ENCODE peak calls at places on chromosomes 11 and 22, in four cellular contexts. V is right lobe of liver; X is CD8-positive, alpha-beta T cell; S is prostate gland. Z is an unnamed sample.

GRCh38 chr11:235180-235997 is 753 bp downstream of the SIRT3 start:
- DNase-seq in V (no peak), X (peak; percentile 64), S (no peak), Z (no peak)

GRCh38 chr11:130874396-130874795 is 41.9 kb downstream of the SNX19 start:
- DNase-seq in V (no peak), X (no peak), S (no peak), Z (no peak)

GRCh38 chr11:122717264-122717867 is 61.8 kb downstream of the UBASH3B start:
- DNase-seq in V (no peak), X (no peak), S (no peak), Z (no peak)

GRCh38 chr11:61488651-61489291 is 19.8 kb upstream of the LRRC10B start:
- DNase-seq in V (peak; percentile 94), X (no peak), S (peak; percentile 39), Z (no peak)

GRCh38 chr11:62054484-62055121 is 69.2 kb upstream of the INCENP start:
- DNase-seq in V (no peak), X (no peak), S (no peak), Z (no peak)

GRCh38 chr11:1761857-1762536 is 1.7 kb downstream of the CTSD start:
- DNase-seq in V (peak; percentile 66), X (no peak), S (no peak), Z (no peak)

GRCh38 chr22:46119093-46119728 is 31.1 kb upstream of the PPARA start:
- DNase-seq in V (no peak), X (no peak), S (no peak), Z (no peak)

GRCh38 chr11:18001191-18001590 is 11.7 kb downstream of the SERGEF start:
- DNase-seq in V (no peak), X (no peak), S (no peak), Z (no peak)

GRCh38 chr11:94494200-94494545 is 389 bp downstream of the ANKRD49 start:
- DNase-seq in V (no peak), X (no peak), S (no peak), Z (no peak)

GRCh38 chr11:3840870-3841425 is at the start of gene RHOG:
- DNase-seq in V (peak; percentile 91), X (no peak), S (peak; percentile 71), Z (peak; percentile 62)

GRCh38 chr11:129368889-129369672 is 6.6 kb upstream of the BARX2 start:
- DNase-seq in V (no peak), X (no peak), S (no peak), Z (no peak)

DNA sequence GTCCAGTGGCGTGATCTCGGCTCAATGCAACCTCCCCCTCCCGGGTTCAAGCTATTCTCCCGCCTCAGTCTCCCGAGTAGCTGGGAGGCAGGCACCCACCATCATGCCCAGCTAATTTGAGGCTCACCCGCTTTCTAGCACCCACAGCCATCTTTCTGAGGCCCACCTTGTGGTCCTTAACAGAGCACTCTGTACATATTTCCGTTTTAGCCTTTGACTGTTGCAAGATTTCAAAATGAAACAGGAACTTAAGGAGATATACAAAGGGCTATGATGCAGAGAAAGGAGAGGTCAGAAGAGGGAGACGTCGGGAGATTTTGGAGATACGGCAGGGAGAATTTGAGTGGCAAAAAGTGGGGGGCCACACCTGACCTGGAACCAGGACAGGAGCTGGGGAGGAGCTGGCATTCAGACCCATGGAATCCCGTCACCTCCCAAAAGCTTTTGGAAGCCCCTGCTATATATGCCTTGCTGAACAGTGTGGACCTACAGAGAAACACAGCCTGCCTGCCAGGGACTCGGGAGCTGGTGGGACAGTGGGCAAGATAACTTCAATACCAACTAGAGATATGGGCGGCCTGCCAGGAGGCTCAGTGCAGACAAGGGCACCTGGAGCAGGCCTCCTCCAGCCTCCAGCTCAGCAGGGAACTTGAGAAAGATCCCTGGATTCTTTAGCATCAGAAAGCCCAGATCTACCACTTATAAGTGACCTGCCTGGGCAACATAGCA is 8.0 kb upstream of the CLCF1 start:
- DNase-seq in V (no peak), X (no peak), S (no peak), Z (no peak)
- H3K36me3 ChIP-seq in V (no peaks in the 10 kb centered on the region), X (no peaks in the 10 kb centered on the region), S (no peaks in the 10 kb centered on the region), Z (no peaks in the 10 kb centered on the region)

GRCh38 chr11:92536895-92537294 is 312.3 kb downstream of the FAT3 start:
- DNase-seq in V (no peak), X (no peak), S (no peak), Z (no peak)

GRCh38 chr11:92546089-92546488 is 321.5 kb downstream of the FAT3 start:
- DNase-seq in V (no peak), X (no peak), S (no peak), Z (no peak)

GRCh38 chr11:92540113-92540512 is 315.5 kb downstream of the FAT3 start:
- DNase-seq in V (no peak), X (no peak), S (no peak), Z (no peak)
- H3K27ac ChIP-seq in V (no peak overlapping the region), X (no peak overlapping the region), S (no peak overlapping the region), Z (no peak overlapping the region)

DNA sequence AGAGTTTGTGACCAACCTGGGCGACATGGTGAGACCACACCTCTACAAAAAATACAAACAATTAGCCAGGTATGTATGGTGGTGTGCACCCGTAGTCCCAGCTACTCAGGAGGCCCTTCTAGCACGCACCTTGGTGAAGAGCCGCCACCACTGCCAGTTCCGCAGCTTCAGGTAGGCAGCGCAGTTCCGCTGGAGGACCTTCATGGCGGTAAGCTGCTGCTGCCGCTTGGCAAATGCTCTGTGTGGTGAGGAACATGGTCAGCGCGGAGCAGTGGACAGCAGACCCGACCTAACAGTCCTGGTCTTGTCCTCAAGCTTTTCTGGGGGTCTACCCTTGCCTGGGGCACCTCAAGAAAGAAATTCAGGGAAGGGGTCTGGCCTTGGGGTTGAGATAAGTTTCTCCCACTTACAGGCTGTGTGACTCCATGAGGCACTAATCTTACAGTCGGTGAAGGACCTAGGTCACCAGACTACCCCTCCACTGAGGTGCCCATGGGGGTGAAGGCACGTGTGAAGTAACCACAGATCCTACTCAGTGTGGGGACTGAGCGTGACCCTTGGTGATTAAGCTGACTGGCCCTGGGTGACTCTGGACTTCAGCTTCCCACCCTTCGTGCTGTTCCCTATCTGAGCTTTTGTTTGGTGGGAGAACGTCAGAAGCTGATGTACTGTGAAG is 49.6 kb downstream of the APOL1 start:
- DNase-seq in V (no peak), X (no peak), S (no peak), Z (no peak)
- H3K36me3 ChIP-seq in V (peaks cover 30% of the 10 kb centered on the region), X (peaks cover 89% of the 10 kb centered on the region), S (peaks cover 58% of the 10 kb centered on the region), Z (peaks cover 98% of the 10 kb centered on the region)

DNA sequence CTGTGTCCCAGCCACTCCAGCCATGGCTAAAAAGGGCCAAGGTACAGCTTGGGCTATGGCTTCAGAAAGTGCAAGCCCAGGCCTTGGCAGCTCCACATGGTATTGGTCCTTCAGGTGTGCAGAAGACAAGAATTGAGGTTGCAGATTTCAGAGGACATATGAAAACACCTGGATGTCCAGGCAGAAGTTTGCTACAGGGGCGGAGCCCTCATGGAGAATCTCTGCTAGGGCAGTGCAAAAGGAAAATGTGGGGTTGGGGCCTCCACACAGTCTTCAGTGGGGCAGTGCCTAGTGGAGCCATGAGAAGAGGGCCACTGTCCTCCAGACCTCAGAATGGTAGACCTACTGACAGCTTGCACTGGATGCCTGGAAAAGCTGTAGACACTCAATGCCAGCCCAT is 1074.1 kb downstream of the JRKL start:
- DNase-seq in V (no peak), X (no peak), S (no peak), Z (no peak)
- H3K27ac ChIP-seq in V (no peak overlapping the region), X (no peak overlapping the region), S (no peak overlapping the region), Z (no peak overlapping the region)

Z was measured in thoracic aorta.